ENCODE peak calls at places on chromosomes 11 and 22, in four cellular contexts. K is activated CD4-positive, alpha-beta T cell treated with anti-CD3 and anti-CD28 coated beads for 24 hours; Q is hippocampal formation; E is nephron progenitor cell. M is an unnamed sample.

GRCh38 chr11:73980001-73980960 is 2.4 kb downstream of the UCP2 start:
- DNase-seq in K (peak), Q (peak), E (no peak), M (no peak)

GRCh38 chr11:93652161-93652597 is 9.3 kb upstream of the CEP295 start:
- DNase-seq in K (no peak), Q (peak), E (peak), M (peak)

GRCh38 chr22:24822471-24822870 is 16.5 kb downstream of the SGSM1 start:
- DNase-seq in K (no peak), Q (no peak), E (no peak), M (no peak)

GRCh38 chr11:15347969-15348734 is 233.4 kb downstream of the INSC start:
- DNase-seq in K (no peak), Q (no peak), E (no peak), M (no peak)

GRCh38 chr11:61041755-61042518 is 60.4 kb upstream of the CD5 start:
- DNase-seq in K (peak), Q (no peak), E (peak), M (peak)

GRCh38 chr11:94493146-94493442 is 550 bp downstream of the MRE11 start:
- DNase-seq in K (no peak), Q (no peak), E (no peak), M (no peak)

GRCh38 chr22:49976439-49977175 is 16.0 kb downstream of the PIM3 start:
- DNase-seq in K (peak), Q (no peak), E (no peak), M (no peak)

GRCh38 chr11:1746956-1747752 is 3.2 kb downstream of the IFITM10 start:
- DNase-seq in K (no peak), Q (no peak), E (no peak), M (no peak)

GRCh38 chr11:14374922-14375630 is 16.1 kb upstream of the RRAS2 start:
- DNase-seq in K (no peak), Q (no peak), E (no peak), M (no peak)

GRCh38 chr11:6315811-6316425 is 4.4 kb downstream of the CAVIN3 start:
- DNase-seq in K (no peak), Q (no peak), E (peak), M (peak)

M was measured in neural crest cell.